ENCODE peak calls at places on chromosomes 2 and 18, in ten cellular contexts. Z, G, Q, M, N, D, R, E, W and K are unnamed samples.

GRCh38 chr2:238162516-238163441 is 4.0 kb downstream of the ERFE start:
- DNase-seq in Q (no peak), R (no peak), M (peak), D (peak), G (no peak), W (no peak), E (no peak), Z (no peak), N (no peak), K (no peak)

GRCh38 chr2:172507199-172507598 is 48.7 kb upstream of the PDK1 start:
- DNase-seq in Q (no peak), W (no peak), D (no peak), N (no peak), E (no peak), R (no peak), M (no peak), G (no peak), Z (no peak), K (no peak)

GRCh38 chr2:132627542-132627941 is 42.5 kb downstream of the LYPD1 start:
- DNase-seq in Q (peak), W (no peak), Z (no peak), G (no peak), E (no peak), M (no peak), D (no peak), R (no peak), N (no peak), K (no peak)

GRCh38 chr2:9707008-9707407 is 76.2 kb upstream of the YWHAQ start:
- DNase-seq in W (no peak), G (no peak), N (no peak), E (no peak), Q (no peak), Z (no peak), D (no peak), M (no peak), R (no peak), K (no peak)

GRCh38 chr2:17646096-17646554 is 105.6 kb downstream of the VSNL1 start:
- DNase-seq in M (no peak), Q (peak), N (peak), Z (peak), E (peak), G (peak), D (peak), R (peak), W (no peak), K (no peak)

GRCh38 chr2:943821-944220 is 6.8 kb upstream of the SNTG2 start:
- DNase-seq in W (no peak), D (no peak), G (no peak), N (peak), Q (no peak), Z (no peak), E (no peak), M (no peak), R (no peak), K (no peak)

GRCh38 chr2:88698498-88699233 is 7.2 kb downstream of the RPIA start:
- DNase-seq in N (no peak), W (no peak), Z (no peak), R (no peak), M (no peak), G (no peak), D (no peak), Q (no peak), E (peak), K (peak)

GRCh38 chr2:71930073-71930681 is 217.5 kb downstream of the CYP26B1 start:
- DNase-seq in M (no peak), D (no peak), Z (no peak), E (no peak), N (no peak), G (no peak), W (no peak), Q (no peak), R (no peak), K (no peak)

GRCh38 chr18:34789768-34790344 is 79.8 kb downstream of the DTNA start:
- DNase-seq in M (no peak), N (no peak), W (no peak), R (no peak), G (no peak), Q (no peak), E (no peak), Z (no peak), D (no peak), K (no peak)

GRCh38 chr2:120390381-120391055 is 44.6 kb downstream of the INHBB start:
- DNase-seq in Q (no peak), Z (no peak), N (no peak), W (peak), R (no peak), E (no peak), G (no peak), D (no peak), M (no peak), K (no peak)

GRCh38 chr2:10172033-10172865 is 49.7 kb downstream of the RRM2 start:
- DNase-seq in Q (no peak), Z (no peak), W (no peak), D (no peak), E (no peak), G (no peak), M (no peak), N (no peak), R (no peak), K (no peak)